ENCODE peak calls at places on chromosomes 1 and 21, in six cellular contexts. Z is HepG2, P is K562, K is SK-N-SH, A is GM12878, J is H1. U is an unnamed sample.

GRCh38 chr1:10257851-10258250 is 47.5 kb downstream of the KIF1B start:
- DNase-seq in K (no peak), Z (peak), A (no peak), P (no peak), J (no peak), U (no peak)

GRCh38 chr1:16375521-16376359 is 8.7 kb downstream of the SZRD1 start:
- DNase-seq in P (no peak), K (no peak), J (no peak), Z (no peak), A (no peak), U (no peak)

GRCh38 chr1:80533178-80533577 is 1267.6 kb upstream of the ADGRL2 start:
- DNase-seq in J (no peak), Z (no peak), K (no peak), P (no peak), A (no peak), U (no peak)

GRCh38 chr21:42063578-42064521 is 7.3 kb upstream of the UMODL1 start:
- DNase-seq in A (peak), Z (no peak), J (no peak), P (no peak), K (no peak), U (peak)

GRCh38 chr1:27726173-27726793 is 522 bp downstream of the FAM76A start:
- DNase-seq in P (peak), A (no peak), J (no peak), K (peak), Z (peak), U (peak)

GRCh38 chr1:207134550-207134949 is 30.5 kb downstream of the C4BPA start:
- DNase-seq in Z (no peak), K (no peak), A (no peak), P (no peak), J (no peak), U (peak)

GRCh38 chr1:209249785-209250441 is 333.6 kb upstream of the CAMK1G start:
- DNase-seq in J (no peak), A (no peak), K (peak), Z (no peak), P (no peak), U (no peak)

GRCh38 chr1:2880086-2880485 is 78.6 kb upstream of the TTC34 start:
- DNase-seq in J (no peak), P (no peak), K (no peak), A (no peak), Z (no peak), U (no peak)

GRCh38 chr1:151739590-151740355 is 18.5 kb downstream of the RIIAD1 start:
- DNase-seq in P (peak), A (no peak), Z (no peak), K (no peak), J (no peak), U (no peak)

GRCh38 chr1:145878724-145879123 is 6.9 kb downstream of the ANKRD35 start:
- DNase-seq in A (no peak), K (no peak), Z (no peak), P (no peak), J (no peak), U (no peak)

GRCh38 chr1:229539868-229540506 is 18.5 kb downstream of the ABCB10 start:
- DNase-seq in P (no peak), K (no peak), J (no peak), A (no peak), Z (no peak), U (no peak)

GRCh38 chr21:38241029-38241740 is 15.6 kb upstream of the KCNJ15 start:
- DNase-seq in J (no peak), K (no peak), Z (no peak), P (no peak), A (no peak), U (no peak)

DNA sequence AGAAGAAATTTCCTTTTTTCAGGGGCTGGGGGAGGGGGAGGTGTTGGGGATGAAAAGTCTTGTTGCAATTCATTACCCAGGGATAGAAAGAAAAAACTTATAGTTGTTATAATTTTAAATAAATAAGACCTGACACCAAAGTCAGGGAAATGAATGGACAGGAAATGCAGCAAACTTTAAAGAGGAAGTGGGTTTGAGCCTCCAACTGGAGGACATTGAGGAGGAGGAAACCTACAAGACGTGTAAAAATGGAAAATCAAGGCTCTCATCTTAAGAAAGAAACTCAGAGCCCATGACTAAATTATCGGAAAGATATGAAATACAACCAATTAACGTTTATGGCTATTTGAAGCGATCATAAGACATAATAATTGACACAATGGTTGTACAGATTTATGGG is 54.4 kb downstream of the NIBAN1 start:
- DNase-seq in P (no peak), J (no peak), A (no peak), Z (no peak), K (no peak), U (no peak)
- H3K27ac ChIP-seq in P (no peak), J (no peak), A (no peak), Z (no peak), K (no peak), U (no peak)

DNA sequence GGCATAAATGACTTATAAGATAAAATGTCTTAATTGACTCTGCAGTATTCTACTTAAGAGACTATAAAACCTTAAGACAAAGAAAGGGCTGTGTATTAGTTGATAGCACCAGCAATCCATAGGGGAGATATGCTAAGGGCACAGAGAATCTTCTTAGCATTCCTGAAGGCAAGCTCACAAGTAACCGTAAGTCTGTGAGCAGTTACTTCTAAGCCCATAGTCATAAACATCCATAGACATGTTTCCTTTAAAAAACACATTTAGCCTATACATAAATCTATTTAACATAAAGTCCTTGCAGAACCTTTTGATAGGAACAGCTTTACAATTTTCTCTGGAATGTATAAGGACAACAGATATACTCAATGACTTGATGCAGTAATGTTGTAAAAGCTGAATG is 6.2 kb upstream of the ERRFI1 start:
- DNase-seq in P (no peak), J (no peak), K (no peak), A (no peak), Z (no peak), U (no peak)
- TF ChIP-seq GABPA in P (no peak), J (no peak), K (no peak), A (no peak), Z (no peak), U (no peak)

DNA sequence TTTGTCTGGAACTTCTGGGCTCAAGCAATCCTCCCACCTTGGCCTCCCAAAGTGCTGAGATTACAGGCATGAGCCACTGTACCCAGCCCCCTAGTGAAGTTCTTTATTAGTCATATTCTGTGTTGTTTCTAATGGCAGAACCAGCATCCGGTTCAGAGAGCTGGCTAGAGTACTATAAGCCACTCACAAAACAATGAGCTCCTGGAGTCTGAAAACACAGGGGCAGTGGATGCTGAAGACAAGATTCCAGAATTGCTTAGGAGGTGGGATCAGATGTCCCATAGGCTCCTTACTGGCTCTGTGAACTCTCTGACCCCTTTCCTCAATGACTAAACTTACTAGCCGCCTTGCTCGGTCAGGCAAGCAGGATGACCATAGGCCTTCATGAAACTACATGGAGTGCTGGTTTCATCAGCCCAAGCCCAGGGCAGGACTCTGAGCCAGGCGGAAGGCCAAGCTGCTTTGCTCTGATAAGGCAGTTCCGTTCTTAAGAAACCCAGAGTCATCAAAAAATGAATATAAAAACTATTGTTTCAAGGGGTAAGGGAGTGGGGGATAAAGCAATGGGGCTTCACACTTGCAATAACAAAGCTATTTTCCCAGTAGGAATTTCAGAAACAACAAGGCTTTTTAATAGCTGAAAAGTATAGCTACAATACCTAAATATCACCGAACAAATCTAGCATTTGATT is 8.1 kb downstream of the MTHFR start:
- DNase-seq in J (no peak), Z (no peak), A (no peak), P (peak), K (no peak), U (no peak)
- H3K27ac ChIP-seq in J (no peak), Z (no peak), A (no peak), P (peak), K (no peak), U (no peak)

DNA sequence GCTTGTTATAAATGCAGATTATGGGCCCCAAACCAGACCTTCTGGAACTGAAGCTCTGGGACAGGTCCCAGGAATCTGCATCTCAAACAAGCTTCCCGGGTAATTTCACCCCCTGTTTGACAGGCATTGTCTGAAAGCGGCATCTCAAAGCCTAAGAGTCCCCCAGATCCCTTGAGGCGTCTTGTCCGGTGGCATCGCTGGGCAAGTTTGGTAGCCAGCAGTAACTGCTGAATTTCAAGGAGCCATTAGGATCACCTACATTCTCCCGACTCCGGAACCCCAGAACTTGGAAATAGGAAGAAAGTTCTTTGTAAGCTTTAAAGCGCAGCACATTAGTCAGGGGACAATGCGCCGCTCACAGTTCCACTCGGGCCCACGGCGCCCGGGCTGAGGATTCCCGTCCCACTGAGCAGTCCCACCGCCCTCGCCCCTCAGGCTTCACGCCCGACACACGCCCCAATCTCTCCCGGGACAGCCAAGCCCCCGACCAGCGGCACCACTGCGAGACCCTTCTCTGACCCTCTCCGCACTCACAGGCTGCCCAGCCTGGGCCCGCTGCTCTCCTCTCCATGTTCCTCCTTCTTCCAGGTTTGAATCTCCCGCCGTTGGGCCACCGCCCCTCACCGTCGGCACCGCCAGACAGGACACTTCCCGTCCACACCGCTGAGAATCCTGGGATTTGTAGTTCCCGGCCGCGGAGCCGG is at the start of gene IQGAP3:
- DNase-seq in K (peak), J (no peak), P (peak), A (peak), Z (peak), U (peak)
- TF ChIP-seq GABPA in K (peak), J (peak), P (peak), A (peak), Z (peak), U (peak)

DNA sequence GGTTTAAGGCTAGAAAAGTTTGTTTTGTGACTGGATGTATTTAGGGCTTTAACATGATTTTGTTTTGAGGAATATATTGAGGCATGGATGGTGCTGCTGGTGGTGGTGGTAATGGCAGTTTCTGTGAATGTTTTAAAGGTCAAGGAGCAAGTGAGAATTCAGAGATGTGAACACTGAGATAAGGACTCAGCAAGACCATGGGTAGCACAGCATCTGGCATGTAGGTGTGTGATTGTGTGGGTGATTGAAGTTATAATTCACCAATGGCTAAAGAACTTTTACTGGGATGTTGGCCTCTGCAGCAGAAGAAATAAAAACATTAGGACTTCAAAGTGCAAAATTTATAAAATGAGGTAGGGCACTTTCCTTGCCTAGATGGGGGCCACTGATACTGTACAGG is 65.9 kb downstream of the MACF1 start:
- DNase-seq in P (no peak), Z (no peak), A (no peak), J (no peak), K (no peak), U (no peak)
- H3K27ac ChIP-seq in P (no peak), Z (no peak), A (peak), J (no peak), K (no peak), U (no peak)

GRCh38 chr1:24112381-24113169 is 640 bp upstream of the MYOM3 start:
- DNase-seq in J (peak), Z (peak), K (peak), P (peak), A (no peak), U (peak)
- TF ChIP-seq GABPA in J (no peak), Z (no peak), K (no peak), P (no peak), A (no peak), U (no peak)

GRCh38 chr1:53116933-53117332 is 25.5 kb downstream of the SLC1A7 start:
- DNase-seq in P (no peak), J (no peak), K (no peak), Z (no peak), A (no peak), U (no peak)

GRCh38 chr1:53115403-53116306 is 26.8 kb downstream of the SLC1A7 start:
- DNase-seq in J (no peak), K (peak), A (no peak), P (peak), Z (peak), U (no peak)

GRCh38 chr1:53117836-53118235 is 24.6 kb downstream of the SLC1A7 start:
- DNase-seq in J (no peak), A (no peak), Z (no peak), K (no peak), P (no peak), U (no peak)

GRCh38 chr1:53114581-53115400 is 27.6 kb downstream of the SLC1A7 start:
- DNase-seq in A (no peak), J (no peak), P (no peak), Z (no peak), K (no peak), U (no peak)

GRCh38 chr1:53116307-53116810 is 26.1 kb downstream of the SLC1A7 start:
- DNase-seq in K (peak), P (no peak), Z (no peak), J (no peak), A (no peak), U (no peak)
- H3K27ac ChIP-seq in K (no peak), P (no peak), Z (no peak), J (no peak), A (no peak), U (no peak)